ENCODE peak calls at places on chromosomes 16 and 17, in nine cellular contexts. E, H, T, M, N, F, W, R and A are unnamed samples.

GRCh38 chr16:49855822-49856740 is at the start of gene ZNF423:
- DNase-seq in E (no peak), H (no peak), T (peak; percentile 44), M (no peak), N (peak; percentile 57), F (no peak), W (no peak), R (no peak), A (no peak)

GRCh38 chr17:43327421-43327820 is 71.4 kb upstream of the ARL4D start:
- DNase-seq in E (no peak), H (no peak), T (no peak), M (no peak), N (no peak), F (no peak), W (no peak), R (peak; percentile 36), A (no peak)

GRCh38 chr17:77479817-77480508 is 339.2 kb downstream of the SEC14L1 start:
- DNase-seq in E (no peak), H (no peak), T (no peak), M (no peak), N (no peak), F (no peak), W (no peak), R (no peak), A (no peak)

GRCh38 chr16:55478827-55479559 is at the start of gene MMP2:
- DNase-seq in E (no peak), H (peak; percentile 43), T (peak; percentile 80), M (peak; percentile 74), N (peak; percentile 39), F (no peak), W (peak; percentile 82), R (peak; percentile 44), A (no peak)

GRCh38 chr17:948284-948852 is 31.2 kb downstream of the NXN start:
- DNase-seq in E (no peak), H (no peak), T (peak; percentile 63), M (no peak), N (no peak), F (no peak), W (no peak), R (no peak), A (no peak)

GRCh38 chr16:88086571-88087516 is 135.6 kb downstream of the BANP start:
- DNase-seq in E (no peak), H (no peak), T (no peak), M (no peak), N (no peak), F (no peak), W (no peak), R (no peak), A (no peak)

GRCh38 chr16:24639769-24640168 is 89.7 kb upstream of the TNRC6A start:
- DNase-seq in E (no peak), H (no peak), T (no peak), M (no peak), N (no peak), F (no peak), W (no peak), R (no peak), A (no peak)

GRCh38 chr16:84899414-84899813 is 79.6 kb downstream of the CRISPLD2 start:
- DNase-seq in E (no peak), H (no peak), T (no peak), M (no peak), N (no peak), F (no peak), W (no peak), R (no peak), A (no peak)

GRCh38 chr16:30096105-30096861 is at the start of gene YPEL3:
- DNase-seq in E (peak; percentile 83), H (peak; percentile 96), T (peak; percentile 92), M (peak; percentile 96), N (peak; percentile 91), F (peak; percentile 64), W (peak; percentile 79), R (peak; percentile 67), A (peak; percentile 95)

GRCh38 chr17:35898283-35899070 is 18.3 kb upstream of the CCL5 start:
- DNase-seq in E (peak; percentile 40), H (peak; percentile 88), T (no peak), M (no peak), N (peak; percentile 46), F (no peak), W (no peak), R (no peak), A (peak; percentile 66)

GRCh38 chr17:79330696-79331095 is 256.1 kb downstream of the ENGASE start:
- DNase-seq in E (no peak), H (no peak), T (no peak), M (no peak), N (no peak), F (no peak), W (no peak), R (no peak), A (no peak)
- TF ChIP-seq CTCF in E (no peak), H (no peak), T (no peak), M (no peak), N (no peak), F (no peak), W (no peak), R (no peak), A (no peak)

GRCh38 chr16:89103156-89103555 is 9.5 kb downstream of the ACSF3 start:
- DNase-seq in E (no peak), H (peak; percentile 63), T (no peak), M (no peak), N (peak; percentile 87), F (no peak), W (no peak), R (no peak), A (no peak)

GRCh38 chr16:89102777-89103073 is 9.1 kb downstream of the ACSF3 start:
- DNase-seq in E (no peak), H (no peak), T (no peak), M (no peak), N (peak; percentile 50), F (no peak), W (no peak), R (no peak), A (no peak)

GRCh38 chr16:89100601-89101302 is 7.1 kb downstream of the ACSF3 start:
- DNase-seq in E (no peak), H (no peak), T (no peak), M (no peak), N (no peak), F (no peak), W (no peak), R (no peak), A (no peak)

GRCh38 chr16:89101303-89102034 is 7.8 kb downstream of the ACSF3 start:
- DNase-seq in E (no peak), H (no peak), T (no peak), M (no peak), N (no peak), F (no peak), W (no peak), R (no peak), A (no peak)

DNA sequence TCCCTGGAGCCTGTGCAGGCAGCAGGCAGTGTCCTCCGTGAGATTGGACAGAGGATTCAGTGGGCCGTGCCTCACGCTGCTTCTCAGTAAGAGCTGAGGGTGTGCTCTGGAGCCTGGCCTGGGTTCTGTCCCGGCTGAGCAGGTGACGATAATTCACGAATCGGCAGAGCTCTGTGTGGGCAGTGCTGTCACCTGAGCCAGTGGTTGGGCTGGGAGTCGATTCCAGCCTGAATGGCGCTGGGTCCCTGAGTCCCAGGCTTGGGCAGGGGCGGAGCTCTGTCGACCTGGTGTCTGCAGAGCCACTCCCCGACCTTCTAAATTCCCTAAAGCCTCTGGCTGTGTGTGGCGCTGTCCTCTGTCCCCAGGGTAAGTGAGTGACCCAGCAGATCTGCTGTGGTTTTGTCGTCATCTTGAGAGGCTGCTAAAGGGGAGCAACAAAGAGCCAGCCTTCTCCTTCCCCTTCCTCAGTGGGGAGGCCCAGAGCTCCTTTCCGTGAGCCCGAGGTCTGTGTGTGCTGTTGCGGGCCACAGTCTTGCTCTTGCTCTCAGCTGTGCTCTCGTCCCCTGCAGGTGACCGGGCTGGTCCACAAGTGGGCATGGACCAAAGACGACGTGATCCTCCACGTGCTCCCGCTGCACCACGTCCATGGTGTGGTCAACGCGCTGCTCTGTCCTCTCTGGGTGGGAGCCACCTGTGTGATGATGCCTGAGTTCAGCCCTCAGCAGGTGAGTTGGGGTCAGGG is 8.6 kb downstream of the ACSF3 start:
- DNase-seq in E (no peak), H (no peak), T (no peak), M (no peak), N (peak; percentile 79), F (no peak), W (no peak), R (no peak), A (no peak)
- TF ChIP-seq CTCF in E (no peak), H (no peak), T (no peak), M (no peak), N (no peak), F (no peak), W (no peak), R (no peak), A (no peak)

DNA sequence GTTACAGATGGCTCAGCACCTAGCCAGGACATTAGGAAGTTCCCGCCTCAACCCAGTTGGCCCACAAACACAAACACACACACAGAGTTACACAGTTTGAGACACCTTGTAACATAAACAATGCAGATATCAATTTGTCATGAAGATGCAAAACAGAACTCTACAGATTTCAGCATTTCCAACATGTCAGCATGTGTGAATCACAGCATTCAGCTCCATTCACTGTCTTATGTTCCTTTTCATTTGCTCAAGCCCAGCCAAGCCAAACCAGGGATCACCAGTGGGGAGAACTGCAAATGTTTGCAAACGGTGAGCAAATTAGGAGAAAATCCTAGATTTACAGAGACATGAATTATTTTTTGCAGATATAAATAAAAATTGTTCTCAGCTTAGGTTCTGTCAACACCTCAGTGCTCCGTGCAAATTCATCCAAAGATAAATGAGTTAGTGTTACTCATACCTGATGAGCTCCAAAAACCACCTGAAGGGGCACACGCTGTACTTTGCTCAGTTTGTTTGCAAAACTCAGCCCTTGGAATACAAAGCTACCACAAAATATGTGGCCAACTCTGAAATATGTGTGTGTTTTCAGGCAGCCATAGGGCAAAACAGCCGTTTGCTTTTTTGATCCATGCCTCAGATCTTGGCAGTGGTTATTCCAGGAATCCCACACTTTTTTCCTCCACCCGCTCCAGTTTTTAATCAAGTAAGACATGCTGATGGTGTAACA is 16.3 kb upstream of the COX10 start:
- DNase-seq in E (no peak), H (no peak), T (no peak), M (no peak), N (no peak), F (no peak), W (no peak), R (no peak), A (no peak)
- TF ChIP-seq CTCF in E (no peak), H (no peak), T (no peak), M (no peak), N (no peak), F (no peak), W (no peak), R (no peak), A (no peak)

DNA sequence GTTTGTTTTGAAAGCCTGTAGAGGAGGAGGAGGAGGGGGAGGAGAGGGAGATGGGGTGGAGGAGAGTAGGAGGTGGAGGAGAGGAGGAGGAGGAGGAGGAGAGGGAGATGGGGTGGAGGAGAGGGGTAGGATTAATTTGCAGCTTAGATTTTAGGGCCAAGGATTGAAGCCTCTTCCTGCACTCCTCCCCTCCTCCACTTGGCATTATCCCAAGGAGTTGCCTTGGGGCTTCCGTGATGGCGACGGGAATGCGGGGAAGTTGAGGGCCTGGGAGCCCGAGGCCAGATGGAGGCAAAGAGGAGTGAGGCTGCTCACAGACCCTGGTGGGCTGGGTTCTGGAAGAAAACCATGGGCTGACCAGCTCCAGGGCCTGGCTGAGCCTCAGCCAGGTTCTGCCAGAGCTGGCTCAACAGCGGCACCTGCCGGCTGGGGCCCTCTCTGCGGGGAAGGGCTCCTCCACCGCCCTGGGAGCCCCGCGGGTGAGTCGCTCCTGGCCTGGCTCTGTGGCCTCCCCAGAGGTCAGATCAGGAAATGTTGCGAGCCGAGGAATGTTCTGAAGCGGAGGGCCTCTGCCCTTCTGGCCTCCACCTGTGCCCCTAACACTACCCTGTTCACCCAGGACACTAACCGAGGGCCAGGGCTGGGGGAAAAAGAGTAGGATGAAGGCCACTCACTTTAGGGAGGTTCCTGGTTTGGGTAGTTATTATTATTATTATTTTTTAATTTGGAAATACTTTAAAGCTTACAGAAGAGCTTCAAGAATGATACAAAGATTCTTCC is 23.9 kb upstream of the FMNL1 start:
- DNase-seq in E (peak; percentile 95), H (peak; percentile 95), T (peak; percentile 99), M (peak; percentile 97), N (peak; percentile 95), F (peak; percentile 72), W (peak; percentile 84), R (peak; percentile 84), A (peak; percentile 100)
- TF ChIP-seq CTCF in E (peak; percentile 100), H (peak; percentile 96), T (peak; percentile 94), M (peak; percentile 100), N (peak; percentile 99), F (peak; percentile 99), W (peak; percentile 99), R (peak; percentile 100), A (peak; percentile 100)